ENCODE peak calls at places on chromosomes 3 and 15, in six cellular contexts. B, X, L, V, T and F are unnamed samples.

GRCh38 chr15:45169608-45170480 is 17.9 kb downstream of the SHF start:
- DNase-seq in B (no peak), X (no peak), L (no peak), V (no peak), T (no peak), F (no peak)

GRCh38 chr3:67875338-67875737 is 220.9 kb upstream of the SUCLG2 start:
- DNase-seq in B (no peak), X (no peak), L (peak; percentile 50), V (no peak), T (no peak), F (no peak)

GRCh38 chr15:77066961-77067690 is 3.8 kb downstream of the TSPAN3 start:
- DNase-seq in B (no peak), X (no peak), L (peak; percentile 58), V (no peak), T (no peak), F (no peak)

GRCh38 chr3:168990111-168990510 is 673.4 kb downstream of the MECOM start:
- DNase-seq in B (no peak), X (no peak), L (no peak), V (no peak), T (no peak), F (no peak)

GRCh38 chr15:25170113-25170731 is 215.4 kb downstream of the SNRPN start:
- DNase-seq in B (no peak), X (no peak), L (no peak), V (no peak), T (no peak), F (no peak)

GRCh38 chr15:90402230-90402629 is 14.2 kb downstream of the IQGAP1 start:
- DNase-seq in B (no peak), X (no peak), L (peak; percentile 29), V (no peak), T (no peak), F (no peak)

GRCh38 chr3:171366043-171366442 is 94.2 kb downstream of the TNIK start:
- DNase-seq in B (no peak), X (no peak), L (no peak), V (no peak), T (no peak), F (no peak)

GRCh38 chr3:145522179-145522578 is 638.8 kb downstream of the PLOD2 start:
- DNase-seq in B (no peak), X (no peak), L (no peak), V (no peak), T (no peak), F (no peak)

GRCh38 chr15:64842986-64843561 is 1.4 kb downstream of the PLEKHO2 start:
- DNase-seq in B (peak; percentile 60), X (no peak), L (no peak), V (no peak), T (no peak), F (no peak)

GRCh38 chr15:89648106-89649012 is 6.9 kb downstream of the KIF7 start:
- DNase-seq in B (no peak), X (no peak), L (no peak), V (no peak), T (peak; percentile 46), F (peak; percentile 7)

GRCh38 chr15:31740203-31740602 is 290.1 kb upstream of the CHRNA7 start:
- DNase-seq in B (no peak), X (no peak), L (no peak), V (no peak), T (no peak), F (no peak)

GRCh38 chr3:113264249-113264648 is 52.9 kb downstream of the BOC start:
- DNase-seq in B (no peak), X (no peak), L (no peak), V (no peak), T (peak; percentile 59), F (no peak)

GRCh38 chr15:66698318-66698961 is 3.6 kb upstream of the SMAD6 start:
- DNase-seq in B (peak; percentile 61), X (no peak), L (peak; percentile 67), V (no peak), T (peak; percentile 78), F (no peak)

GRCh38 chr15:52256366-52256765 is 39.2 kb downstream of the MYO5C start:
- DNase-seq in B (peak; percentile 69), X (peak; percentile 76), L (peak; percentile 45), V (peak; percentile 43), T (peak; percentile 79), F (peak; percentile 46)

GRCh38 chr3:11434017-11434526 is 161.9 kb downstream of the ATG7 start:
- DNase-seq in B (no peak), X (no peak), L (no peak), V (no peak), T (no peak), F (no peak)

GRCh38 chr15:79973445-79974180 is 2.6 kb upstream of the BCL2A1 start:
- DNase-seq in B (no peak), X (no peak), L (no peak), V (no peak), T (no peak), F (no peak)

GRCh38 chr15:30984542-30984941 is 6.9 kb downstream of the MTMR10 start:
- DNase-seq in B (no peak), X (no peak), L (no peak), V (no peak), T (no peak), F (no peak)

GRCh38 chr3:151330899-151331298 is 1.6 kb upstream of the P2RY13 start:
- DNase-seq in B (no peak), X (no peak), L (no peak), V (no peak), T (no peak), F (no peak)

GRCh38 chr3:17119198-17120072 is 234.7 kb downstream of the PLCL2 start:
- DNase-seq in B (no peak), X (no peak), L (no peak), V (no peak), T (peak; percentile 29), F (no peak)

GRCh38 chr3:66763294-66763693 is 234.8 kb upstream of the KBTBD8 start:
- DNase-seq in B (no peak), X (no peak), L (no peak), V (no peak), T (no peak), F (no peak)

GRCh38 chr3:120350431-120350941 is 1.3 kb upstream of the LRRC58 start:
- DNase-seq in B (peak; percentile 32), X (no peak), L (peak; percentile 50), V (no peak), T (no peak), F (no peak)

GRCh38 chr3:22474706-22475470 is 723.9 kb upstream of the ZNF385D start:
- DNase-seq in B (no peak), X (no peak), L (no peak), V (no peak), T (no peak), F (no peak)

GRCh38 chr15:66720206-66721010 is 18.4 kb downstream of the SMAD6 start:
- DNase-seq in B (peak; percentile 62), X (no peak), L (no peak), V (no peak), T (no peak), F (no peak)

GRCh38 chr15:85772668-85773067 is 22.1 kb downstream of the KLHL25 start:
- DNase-seq in B (no peak), X (no peak), L (no peak), V (no peak), T (no peak), F (no peak)
- TF ChIP-seq POLR2AphosphoS5 in B (no peak), X (no peak), L (no peak), V (no peak), T (no peak), F (no peak)

DNA sequence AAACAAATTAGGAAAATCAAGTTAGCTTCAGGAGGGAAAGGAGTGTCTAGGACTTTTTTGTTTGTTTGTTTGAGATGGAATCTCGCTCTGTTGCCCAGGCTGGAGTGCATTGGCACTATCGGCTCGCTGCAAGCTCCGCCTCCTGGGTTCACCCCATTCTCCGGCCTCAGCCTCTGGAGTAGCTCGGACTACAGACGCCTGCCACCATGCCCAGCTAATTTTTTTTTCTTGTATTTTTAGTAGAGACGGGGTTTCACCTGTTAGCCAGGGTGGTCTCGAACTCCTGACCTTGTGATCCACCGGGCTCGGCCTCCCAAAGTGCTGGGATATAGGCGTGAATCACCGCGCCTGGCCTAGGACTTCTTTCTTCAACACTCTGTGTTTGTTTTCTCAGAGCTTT is 171.1 kb downstream of the NLGN1 start:
- DNase-seq in B (no peak), X (no peak), L (no peak), V (no peak), T (no peak), F (no peak)
- TF ChIP-seq POLR2A in B (no peak), X (no peak), L (no peak), V (no peak), T (no peak), F (no peak)

DNA sequence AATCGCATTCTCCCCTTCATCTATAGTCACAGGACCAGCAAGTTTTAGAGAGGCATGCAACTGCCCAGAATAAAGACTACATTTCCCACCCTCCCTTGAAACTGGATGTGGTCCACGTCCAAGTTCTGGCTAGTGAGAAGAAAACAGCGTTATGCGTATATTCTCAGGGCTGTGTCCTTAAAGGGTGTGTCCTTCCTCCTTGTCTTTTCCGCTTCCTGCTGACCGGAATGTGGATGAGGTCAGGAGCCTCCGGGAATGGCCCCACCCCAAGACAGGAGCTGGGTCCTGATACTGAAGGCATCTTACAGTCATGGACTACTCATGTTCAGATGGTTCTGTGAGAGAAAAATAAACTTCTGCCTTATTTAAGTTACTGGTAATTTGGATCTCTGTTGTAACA is 20.2 kb downstream of the CHST2 start:
- DNase-seq in B (no peak), X (no peak), L (no peak), V (no peak), T (no peak), F (no peak)
- TF ChIP-seq TAF1 in B (no peak), X (no peak), L (no peak), V (no peak), T (no peak), F (no peak)

DNA sequence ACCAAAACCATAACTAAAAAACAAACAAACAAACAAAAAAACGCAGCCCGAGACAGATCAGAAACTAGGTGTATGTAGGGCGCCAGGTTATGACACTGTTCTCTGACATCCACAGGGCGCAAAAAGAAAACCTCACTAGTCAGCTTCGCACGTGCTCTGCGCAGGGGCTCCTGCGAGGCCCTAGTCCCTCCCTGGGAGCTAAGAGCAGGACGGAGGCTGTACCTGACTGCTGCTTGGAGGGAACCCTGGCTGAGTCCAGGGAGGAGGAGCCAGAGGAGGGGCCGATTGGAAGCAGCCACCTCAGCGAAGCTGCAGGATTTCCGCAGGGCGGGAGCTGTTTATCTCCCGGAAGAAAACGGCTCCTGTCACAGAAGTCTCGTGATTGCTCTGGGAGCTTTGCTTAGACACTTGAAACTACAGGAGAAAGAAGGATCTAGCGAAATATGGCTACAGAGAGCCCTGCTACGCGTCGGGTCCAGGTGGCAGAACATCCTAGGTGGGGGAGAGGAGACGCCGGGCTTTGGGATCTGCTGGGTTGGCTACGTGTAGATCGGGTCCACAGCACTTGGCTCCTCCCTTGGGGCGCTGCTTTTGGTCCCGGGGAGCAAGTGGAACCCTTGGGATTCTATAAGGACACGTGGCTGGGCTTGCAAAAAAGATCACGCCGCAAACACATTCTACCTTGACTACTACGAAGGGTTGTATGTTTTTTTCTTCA is at the start of gene GALK2:
- DNase-seq in B (peak; percentile 91), X (no peak), L (peak; percentile 84), V (peak; percentile 47), T (peak; percentile 87), F (peak; percentile 53)
- TF ChIP-seq POLR2AphosphoS5 in B (peak; percentile 93), X (peak; percentile 57), L (peak; percentile 85), V (no peak), T (no peak), F (peak; percentile 87)

GRCh38 chr3:46102059-46102779 is 74.9 kb upstream of the XCR1 start:
- DNase-seq in B (no peak), X (no peak), L (no peak), V (no peak), T (no peak), F (no peak)
- TF ChIP-seq POLR2A in B (no peak), X (no peak), L (no peak), V (no peak), T (no peak), F (no peak)